ENCODE peak calls at places on chromosomes 13 and 19, in five cellular contexts. V, A, H, Q and D are unnamed samples.

GRCh38 chr19:14408641-14409120 is 10.5 kb downstream of the DDX39A start:
- DNase-seq in V (no peak), A (no peak), H (no peak), Q (no peak), D (no peak)

GRCh38 chr13:80213201-80213600 is 127.7 kb downstream of the SPRY2 start:
- DNase-seq in V (no peak), A (no peak), H (no peak), Q (no peak), D (no peak)

GRCh38 chr19:13294812-13295567 is 144.8 kb downstream of the IER2 start:
- DNase-seq in V (no peak), A (no peak), H (no peak), Q (no peak), D (no peak)

GRCh38 chr13:76885203-76886004 is 801 bp downstream of the KCTD12 start:
- DNase-seq in V (peak), A (peak), H (peak), Q (peak), D (no peak)

GRCh38 chr19:37930416-37930815 is 23.4 kb downstream of the SIPA1L3 start:
- DNase-seq in V (no peak), A (peak), H (no peak), Q (no peak), D (no peak)

GRCh38 chr19:6501740-6502648 is at the start of gene TUBB4A:
- DNase-seq in V (peak), A (no peak), H (no peak), Q (no peak), D (no peak)

GRCh38 chr19:42345191-42345812 is 19.9 kb downstream of the MEGF8 start:
- DNase-seq in V (no peak), A (no peak), H (no peak), Q (no peak), D (no peak)

GRCh38 chr13:39676315-39676876 is 20.9 kb downstream of the COG6 start:
- DNase-seq in V (peak), A (peak), H (no peak), Q (no peak), D (no peak)

GRCh38 chr19:44955500-44956439 is 590 bp downstream of the CLPTM1 start:
- DNase-seq in V (no peak), A (no peak), H (no peak), Q (no peak), D (no peak)

GRCh38 chr13:93727301-93728141 is 500.9 kb downstream of the GPC6 start:
- DNase-seq in V (no peak), A (peak), H (no peak), Q (no peak), D (no peak)

GRCh38 chr19:45152504-45153338 is 8.1 kb downstream of the NKPD1 start:
- DNase-seq in V (peak), A (peak), H (no peak), Q (no peak), D (no peak)